ENCODE peak calls at places on chromosome 4, in four cellular contexts. One of them, this sample, is unnamed.

GRCh38 chr4:71009796-71010588 is 16.5 kb downstream of the DCK start:
- DNase-seq in MM.1S: peak
- DNase-seq in mammary epithelial cell: peak
- DNase-seq in K562: peak
- DNase-seq in this sample: peak

GRCh38 chr4:158016511-158016910 is 156.3 kb downstream of the GASK1B start:
- DNase-seq in K562: no peak
- DNase-seq in mammary epithelial cell: peak
- DNase-seq in MM.1S: no peak
- DNase-seq in this sample: peak

GRCh38 chr4:109302366-109303140 is at the start of gene COL25A1:
- DNase-seq in MM.1S: peak
- DNase-seq in mammary epithelial cell: no peak
- DNase-seq in K562: no peak
- DNase-seq in this sample: peak

GRCh38 chr4:150173420-150173819 is 95.2 kb downstream of the DCLK2 start:
- DNase-seq in mammary epithelial cell: no peak
- DNase-seq in MM.1S: no peak
- DNase-seq in K562: no peak
- DNase-seq in this sample: peak

GRCh38 chr4:183356173-183356825 is 34.1 kb upstream of the CLDN24 start:
- DNase-seq in mammary epithelial cell: no peak
- DNase-seq in K562: no peak
- DNase-seq in MM.1S: no peak
- DNase-seq in this sample: no peak

GRCh38 chr4:150647008-150647407 is 65.1 kb downstream of the MAB21L2 start:
- DNase-seq in MM.1S: no peak
- DNase-seq in mammary epithelial cell: no peak
- DNase-seq in K562: no peak
- DNase-seq in this sample: peak

GRCh38 chr4:105149771-105150170 is 3.1 kb downstream of the TET2 start:
- DNase-seq in K562: no peak
- DNase-seq in mammary epithelial cell: no peak
- DNase-seq in MM.1S: no peak
- DNase-seq in this sample: no peak

GRCh38 chr4:54139332-54139731 is 39.4 kb downstream of the GSX2 start:
- DNase-seq in MM.1S: no peak
- DNase-seq in mammary epithelial cell: no peak
- DNase-seq in K562: no peak
- DNase-seq in this sample: no peak

GRCh38 chr4:186915816-186916215 is 192.2 kb upstream of the FAT1 start:
- DNase-seq in MM.1S: no peak
- DNase-seq in K562: no peak
- DNase-seq in mammary epithelial cell: peak
- DNase-seq in this sample: peak

GRCh38 chr4:153115322-153116100 is 88.7 kb upstream of the TRIM2 start:
- DNase-seq in K562: no peak
- DNase-seq in MM.1S: peak
- DNase-seq in mammary epithelial cell: peak
- DNase-seq in this sample: peak

GRCh38 chr4:47519239-47519883 is 34.3 kb downstream of the ATP10D start:
- DNase-seq in MM.1S: no peak
- DNase-seq in mammary epithelial cell: peak
- DNase-seq in K562: no peak
- DNase-seq in this sample: peak

GRCh38 chr4:150104401-150105027 is 26.3 kb downstream of the DCLK2 start:
- DNase-seq in MM.1S: no peak
- DNase-seq in mammary epithelial cell: no peak
- DNase-seq in K562: no peak
- DNase-seq in this sample: no peak

GRCh38 chr4:133802741-133803140 is 398.8 kb downstream of the PABPC4L start:
- DNase-seq in MM.1S: no peak
- DNase-seq in K562: no peak
- DNase-seq in mammary epithelial cell: no peak
- DNase-seq in this sample: peak

GRCh38 chr4:121679267-121679666 is 17.5 kb downstream of the ANXA5 start:
- DNase-seq in K562: no peak
- DNase-seq in MM.1S: no peak
- DNase-seq in mammary epithelial cell: no peak
- DNase-seq in this sample: peak

GRCh38 chr4:100299441-100299840 is 109.2 kb upstream of the DDIT4L start:
- DNase-seq in mammary epithelial cell: peak
- DNase-seq in K562: no peak
- DNase-seq in MM.1S: no peak
- DNase-seq in this sample: peak

GRCh38 chr4:25406081-25406692 is 29.1 kb downstream of the ANAPC4 start:
- DNase-seq in K562: no peak
- DNase-seq in MM.1S: no peak
- DNase-seq in mammary epithelial cell: no peak
- DNase-seq in this sample: peak

GRCh38 chr4:83252782-83253405 is 31.7 kb downstream of the COQ2 start:
- DNase-seq in K562: peak
- DNase-seq in mammary epithelial cell: peak
- DNase-seq in MM.1S: peak
- DNase-seq in this sample: peak

GRCh38 chr4:76898385-76898692 is 395 bp upstream of the SOWAHB start:
- DNase-seq in MM.1S: no peak
- DNase-seq in K562: no peak
- DNase-seq in mammary epithelial cell: no peak
- DNase-seq in this sample: no peak

GRCh38 chr4:135238940-135239339 is 1037.4 kb upstream of the PABPC4L start:
- DNase-seq in MM.1S: no peak
- DNase-seq in mammary epithelial cell: no peak
- DNase-seq in K562: no peak
- DNase-seq in this sample: peak

GRCh38 chr4:120540625-120541024 is 381.9 kb downstream of the PRDM5 start:
- DNase-seq in MM.1S: no peak
- DNase-seq in mammary epithelial cell: no peak
- DNase-seq in K562: no peak
- DNase-seq in this sample: no peak

GRCh38 chr4:150625033-150625432 is 43.1 kb downstream of the MAB21L2 start:
- DNase-seq in mammary epithelial cell: no peak
- DNase-seq in MM.1S: no peak
- DNase-seq in K562: no peak
- DNase-seq in this sample: no peak

GRCh38 chr4:128979934-128980333 is 113.4 kb downstream of the SCLT1 start:
- DNase-seq in K562: peak
- DNase-seq in MM.1S: no peak
- DNase-seq in mammary epithelial cell: peak
- DNase-seq in this sample: peak

GRCh38 chr4:86895692-86896488 is 3.7 kb upstream of the C4orf36 start:
- DNase-seq in mammary epithelial cell: peak
- DNase-seq in MM.1S: peak
- DNase-seq in K562: peak
- DNase-seq in this sample: peak

GRCh38 chr4:20422398-20422797 is 170.7 kb downstream of the SLIT2 start:
- DNase-seq in mammary epithelial cell: peak
- DNase-seq in MM.1S: peak
- DNase-seq in K562: peak
- DNase-seq in this sample: peak

GRCh38 chr4:138650917-138651564 is 364.5 kb upstream of the NOCT start:
- DNase-seq in MM.1S: no peak
- DNase-seq in mammary epithelial cell: peak
- DNase-seq in K562: peak
- DNase-seq in this sample: peak

GRCh38 chr4:102343964-102344519 is 1.2 kb downstream of the SLC39A8 start:
- DNase-seq in K562: peak
- DNase-seq in MM.1S: peak
- DNase-seq in mammary epithelial cell: no peak
- DNase-seq in this sample: no peak

GRCh38 chr4:128570380-128570779 is 239.1 kb upstream of the JADE1 start:
- DNase-seq in MM.1S: no peak
- DNase-seq in mammary epithelial cell: peak
- DNase-seq in K562: peak
- DNase-seq in this sample: no peak

GRCh38 chr4:156378053-156378665 is 424.5 kb upstream of the CTSO start:
- DNase-seq in mammary epithelial cell: peak
- DNase-seq in MM.1S: peak
- DNase-seq in K562: no peak
- DNase-seq in this sample: peak

GRCh38 chr4:47483722-47484121 is 1.4 kb upstream of the ATP10D start:
- DNase-seq in MM.1S: no peak
- DNase-seq in mammary epithelial cell: no peak
- DNase-seq in K562: no peak
- DNase-seq in this sample: peak

GRCh38 chr4:304987-305680 is at the start of gene ZNF732:
- DNase-seq in MM.1S: no peak
- DNase-seq in mammary epithelial cell: peak
- DNase-seq in K562: peak
- DNase-seq in this sample: peak

GRCh38 chr4:77493829-77494551 is 111.6 kb upstream of the CXCL13 start:
- DNase-seq in MM.1S: peak
- DNase-seq in mammary epithelial cell: peak
- DNase-seq in K562: no peak
- DNase-seq in this sample: no peak

GRCh38 chr4:109296545-109296944 is 5.9 kb downstream of the COL25A1 start:
- DNase-seq in K562: no peak
- DNase-seq in mammary epithelial cell: peak
- DNase-seq in MM.1S: no peak
- DNase-seq in this sample: peak

GRCh38 chr4:10619220-10619619 is 65.3 kb downstream of the CLNK start:
- DNase-seq in K562: peak
- DNase-seq in MM.1S: no peak
- DNase-seq in mammary epithelial cell: peak
- DNase-seq in this sample: peak

GRCh38 chr4:148116264-148116663 is 325.9 kb downstream of the NR3C2 start:
- DNase-seq in K562: no peak
- DNase-seq in MM.1S: no peak
- DNase-seq in mammary epithelial cell: no peak
- DNase-seq in this sample: peak

GRCh38 chr4:15244354-15244753 is 183.5 kb upstream of the C1QTNF7 start:
- DNase-seq in MM.1S: no peak
- DNase-seq in mammary epithelial cell: peak
- DNase-seq in K562: no peak
- DNase-seq in this sample: peak

GRCh38 chr4:119286377-119287002 is 35.4 kb downstream of the FABP2 start:
- DNase-seq in MM.1S: peak
- DNase-seq in K562: peak
- DNase-seq in mammary epithelial cell: peak
- DNase-seq in this sample: peak

DNA sequence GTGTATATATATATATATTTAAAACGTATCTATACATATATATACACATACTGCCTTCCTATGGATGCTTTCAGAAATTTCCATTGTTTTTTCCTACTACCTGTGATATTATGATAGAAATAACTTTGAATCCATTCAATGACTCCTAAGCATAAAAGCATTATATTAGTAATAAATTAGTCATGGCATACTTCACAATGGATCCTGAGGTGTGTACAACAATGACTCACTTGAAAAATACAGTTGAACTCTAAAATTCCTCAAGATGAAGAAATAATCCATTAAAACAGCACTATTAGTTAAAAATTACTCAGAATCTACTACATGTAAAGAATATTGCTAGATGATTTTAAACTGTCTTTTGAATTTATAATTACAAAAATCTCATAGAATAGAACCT is 201.1 kb downstream of the STPG2 start:
- DNase-seq in MM.1S: no peak
- DNase-seq in K562: no peak
- DNase-seq in mammary epithelial cell: peak
- DNase-seq in this sample: no peak
- H2AFZ ChIP-seq in MM.1S: no peak
- H2AFZ ChIP-seq in K562: no peak
- H2AFZ ChIP-seq in mammary epithelial cell: no peak
- H2AFZ ChIP-seq in this sample: no peak

DNA sequence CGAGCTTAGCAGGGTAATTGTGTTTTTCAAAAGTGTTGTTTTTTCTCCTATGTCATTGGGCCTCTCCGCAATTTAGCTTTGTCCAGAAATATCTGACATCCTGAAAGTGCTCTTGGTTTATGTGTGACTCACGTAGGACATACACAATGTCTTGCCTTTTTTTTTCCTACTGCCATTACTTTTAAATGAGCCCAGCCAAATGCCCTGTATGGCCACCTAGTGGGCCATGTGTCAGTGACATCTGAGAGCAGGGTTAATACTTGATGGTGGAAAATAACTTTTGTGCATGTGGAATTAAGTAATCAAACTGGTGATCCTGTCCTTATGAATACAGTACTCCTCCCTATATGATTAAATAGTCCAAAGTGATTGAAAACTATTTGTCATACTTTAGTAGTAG is 1411.1 kb upstream of the TENM3 start:
- DNase-seq in MM.1S: no peak
- DNase-seq in K562: no peak
- DNase-seq in mammary epithelial cell: no peak
- DNase-seq in this sample: no peak
- TF ChIP-seq CTCF in MM.1S: peak
- TF ChIP-seq CTCF in K562: no peak
- TF ChIP-seq CTCF in mammary epithelial cell: peak
- TF ChIP-seq CTCF in this sample: peak

GRCh38 chr4:38095691-38096090 is 135.5 kb downstream of the PTTG2 start:
- DNase-seq in K562: no peak
- DNase-seq in MM.1S: no peak
- DNase-seq in mammary epithelial cell: no peak
- DNase-seq in this sample: no peak

GRCh38 chr4:38091636-38092035 is 131.4 kb downstream of the PTTG2 start:
- DNase-seq in K562: no peak
- DNase-seq in MM.1S: peak
- DNase-seq in mammary epithelial cell: peak
- DNase-seq in this sample: peak

GRCh38 chr4:38097818-38098217 is 137.6 kb downstream of the PTTG2 start:
- DNase-seq in MM.1S: no peak
- DNase-seq in K562: no peak
- DNase-seq in mammary epithelial cell: no peak
- DNase-seq in this sample: no peak

GRCh38 chr4:38092701-38093100 is 132.5 kb downstream of the PTTG2 start:
- DNase-seq in MM.1S: no peak
- DNase-seq in K562: no peak
- DNase-seq in mammary epithelial cell: peak
- DNase-seq in this sample: peak

DNA sequence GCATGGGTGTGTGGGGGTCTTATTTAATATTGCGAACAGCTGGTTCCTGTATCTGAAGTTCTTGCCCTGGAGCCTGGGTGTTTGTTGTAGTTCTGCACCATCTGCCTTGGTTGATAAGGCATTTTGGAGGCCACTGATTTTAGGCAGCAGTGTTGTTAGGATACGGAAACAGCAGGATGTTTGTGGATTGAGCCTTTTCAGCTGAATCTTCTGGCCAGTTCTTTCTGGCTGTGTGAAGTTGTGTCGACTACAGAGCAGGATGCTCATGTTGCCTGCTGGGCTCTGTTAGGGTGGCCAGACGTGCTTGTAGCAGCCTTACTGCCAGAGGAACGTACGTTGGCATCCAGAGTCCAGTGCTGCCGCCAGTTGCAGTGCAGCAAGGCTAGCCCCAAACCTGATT is 134.2 kb downstream of the PTTG2 start:
- DNase-seq in MM.1S: no peak
- DNase-seq in mammary epithelial cell: no peak
- DNase-seq in K562: peak
- DNase-seq in this sample: no peak
- H2AFZ ChIP-seq in MM.1S: no peak
- H2AFZ ChIP-seq in mammary epithelial cell: no peak
- H2AFZ ChIP-seq in K562: no peak
- H2AFZ ChIP-seq in this sample: no peak

GRCh38 chr4:141255016-141255415 is 34.3 kb downstream of the ZNF330 start:
- DNase-seq in mammary epithelial cell: no peak
- DNase-seq in MM.1S: no peak
- DNase-seq in K562: no peak
- DNase-seq in this sample: no peak

GRCh38 chr4:141254326-141254725 is 33.6 kb downstream of the ZNF330 start:
- DNase-seq in MM.1S: no peak
- DNase-seq in mammary epithelial cell: no peak
- DNase-seq in K562: no peak
- DNase-seq in this sample: no peak

GRCh38 chr4:141258558-141258957 is 37.9 kb downstream of the ZNF330 start:
- DNase-seq in MM.1S: no peak
- DNase-seq in mammary epithelial cell: no peak
- DNase-seq in K562: no peak
- DNase-seq in this sample: no peak
- TF ChIP-seq CTCF in MM.1S: no peak
- TF ChIP-seq CTCF in mammary epithelial cell: no peak
- TF ChIP-seq CTCF in K562: no peak
- TF ChIP-seq CTCF in this sample: no peak